ENCODE peak calls at places on chromosomes 5 and 9, in ten cellular contexts. T is activated CD4-positive, alpha-beta T cell treated with anti-CD3 and anti-CD28 coated beads, Interleukin-2, amount 50 U/mL, for 4 hours; U is central memory CD4-positive, alpha-beta T cell; N is endothelial cell; L is kidney; W is mucosa of descending colon; E is activated T-helper 9 cell treated with anti-CD3 and anti-CD28 coated beads, Interleukin-2, amount 50 U/mL, for 16 hours; J is NCI-H146; G is WTC11; B is AG08395. M is an unnamed sample.

GRCh38 chr5:154058055-154059038 is 19.6 kb downstream of the MFAP3 start:
- DNase-seq in E (no peak), U (no peak), J (peak), G (no peak), T (no peak), N (no peak), L (no peak), W (peak), B (peak), M (peak)

GRCh38 chr5:100777680-100778281 is 125.3 kb downstream of the ST8SIA4 start:
- DNase-seq in W (peak), G (no peak), J (no peak), L (no peak), U (no peak), E (no peak), T (no peak), N (no peak), B (peak), M (peak)

GRCh38 chr5:147530801-147531389 is 21.0 kb upstream of the DPYSL3 start:
- DNase-seq in T (no peak), J (no peak), E (no peak), L (no peak), B (peak), N (no peak), G (no peak), U (no peak), W (no peak), M (no peak)

GRCh38 chr5:107696071-107696470 is 25.3 kb upstream of the EFNA5 start:
- DNase-seq in J (peak), L (no peak), E (no peak), U (no peak), N (no peak), G (peak), T (no peak), B (no peak), W (no peak), M (no peak)

GRCh38 chr9:99807276-99807852 is 14.3 kb upstream of the NR4A3 start:
- DNase-seq in E (peak), T (peak), B (peak), U (peak), J (peak), W (peak), N (peak), G (peak), L (peak), M (peak)

GRCh38 chr5:30768061-30768460 is 425.4 kb upstream of the CDH6 start:
- DNase-seq in L (no peak), U (no peak), G (no peak), B (no peak), N (no peak), E (no peak), W (no peak), T (no peak), J (no peak), M (no peak)

GRCh38 chr9:87701931-87702421 is 23.9 kb upstream of the CTSL start:
- DNase-seq in G (peak), L (no peak), N (no peak), B (no peak), T (no peak), J (no peak), E (no peak), U (no peak), W (no peak), M (no peak)

GRCh38 chr5:1047332-1047965 is 38.8 kb downstream of the NKD2 start:
- DNase-seq in E (no peak), B (no peak), U (no peak), G (no peak), W (no peak), T (no peak), L (no peak), J (no peak), N (no peak), M (no peak)

GRCh38 chr5:150600951-150601773 is 39.3 kb upstream of the SYNPO start:
- DNase-seq in L (peak), T (no peak), G (no peak), N (no peak), E (no peak), W (no peak), U (no peak), J (no peak), B (peak), M (no peak)

GRCh38 chr9:86176468-86176867 is 77.1 kb upstream of the GOLM1 start:
- DNase-seq in T (no peak), J (peak), U (no peak), B (no peak), E (no peak), W (peak), G (no peak), L (no peak), N (no peak), M (no peak)

GRCh38 chr5:7419367-7419766 is 23.4 kb downstream of the ADCY2 start:
- DNase-seq in G (no peak), L (no peak), U (no peak), W (no peak), T (no peak), E (no peak), B (no peak), N (no peak), J (no peak), M (no peak)

GRCh38 chr9:79757906-79758669 is 186.3 kb downstream of the TLE4 start:
- DNase-seq in N (no peak), G (no peak), T (no peak), L (no peak), W (no peak), B (no peak), U (no peak), J (no peak), E (no peak), M (peak)

GRCh38 chr5:1437876-1438559 is 7.2 kb downstream of the SLC6A3 start:
- DNase-seq in L (no peak), N (no peak), E (no peak), B (no peak), U (no peak), J (no peak), G (no peak), T (no peak), W (no peak), M (peak)

GRCh38 chr5:122420126-122420525 is 108.1 kb downstream of the SNCAIP start:
- DNase-seq in J (no peak), L (no peak), W (no peak), U (no peak), N (no peak), B (no peak), T (no peak), E (no peak), G (no peak), M (no peak)

GRCh38 chr5:16350816-16351215 is 114.8 kb downstream of the ZNF622 start:
- DNase-seq in B (no peak), G (no peak), W (no peak), T (no peak), U (no peak), E (no peak), J (peak), L (no peak), N (no peak), M (no peak)

GRCh38 chr9:90988318-90988717 is 186.7 kb downstream of the SYK start:
- DNase-seq in E (no peak), W (no peak), U (no peak), G (no peak), T (no peak), J (no peak), B (no peak), L (no peak), N (no peak), M (no peak)

M was measured in Jurkat, Clone E6-1.